ENCODE peak calls at places on chromosomes 11 and 22, in seven cellular contexts. One of them, this sample, is unnamed.

GRCh38 chr11:70742553-70743291 is 344.4 kb downstream of the CTTN start:
- DNase-seq in MCF 10A: no peak
- DNase-seq in tibial artery: no peak
- DNase-seq in astrocyte of the cerebellum: no peak
- DNase-seq in sigmoid colon: no peak
- DNase-seq in GM20000: no peak
- DNase-seq in osteocyte: no peak
- DNase-seq in this sample: no peak

GRCh38 chr22:43774318-43774717 is 37.8 kb downstream of the EFCAB6 start:
- DNase-seq in MCF 10A: no peak
- DNase-seq in tibial artery: no peak
- DNase-seq in astrocyte of the cerebellum: no peak
- DNase-seq in sigmoid colon: no peak
- DNase-seq in GM20000: no peak
- DNase-seq in osteocyte: no peak
- DNase-seq in this sample: no peak

GRCh38 chr22:39808087-39808486 is 85.5 kb downstream of the ENTHD1 start:
- DNase-seq in MCF 10A: peak
- DNase-seq in tibial artery: no peak
- DNase-seq in astrocyte of the cerebellum: no peak
- DNase-seq in sigmoid colon: no peak
- DNase-seq in GM20000: no peak
- DNase-seq in osteocyte: no peak
- DNase-seq in this sample: peak

GRCh38 chr11:123559418-123559817 is 95.0 kb downstream of the SCN3B start:
- DNase-seq in MCF 10A: no peak
- DNase-seq in tibial artery: no peak
- DNase-seq in astrocyte of the cerebellum: no peak
- DNase-seq in sigmoid colon: no peak
- DNase-seq in GM20000: no peak
- DNase-seq in osteocyte: no peak
- DNase-seq in this sample: peak

GRCh38 chr11:62534779-62535545 is 11.6 kb downstream of the AHNAK start:
- DNase-seq in MCF 10A: no peak
- DNase-seq in tibial artery: no peak
- DNase-seq in astrocyte of the cerebellum: no peak
- DNase-seq in sigmoid colon: no peak
- DNase-seq in GM20000: no peak
- DNase-seq in osteocyte: no peak
- DNase-seq in this sample: no peak

GRCh38 chr11:94792453-94792852 is 24.3 kb downstream of the AMOTL1 start:
- DNase-seq in MCF 10A: no peak
- DNase-seq in tibial artery: no peak
- DNase-seq in astrocyte of the cerebellum: no peak
- DNase-seq in sigmoid colon: no peak
- DNase-seq in GM20000: no peak
- DNase-seq in osteocyte: no peak
- DNase-seq in this sample: no peak

GRCh38 chr11:65110354-65110861 is 1.3 kb upstream of the TM7SF2 start:
- DNase-seq in MCF 10A: peak
- DNase-seq in tibial artery: peak
- DNase-seq in astrocyte of the cerebellum: peak
- DNase-seq in sigmoid colon: peak
- DNase-seq in GM20000: peak
- DNase-seq in osteocyte: peak
- DNase-seq in this sample: peak

GRCh38 chr11:44568706-44569473 is 3.4 kb downstream of the CD82 start:
- DNase-seq in MCF 10A: peak
- DNase-seq in tibial artery: peak
- DNase-seq in astrocyte of the cerebellum: peak
- DNase-seq in sigmoid colon: peak
- DNase-seq in GM20000: peak
- DNase-seq in osteocyte: peak
- DNase-seq in this sample: peak

GRCh38 chr22:45629469-45630089 is 42.1 kb upstream of the ATXN10 start:
- DNase-seq in MCF 10A: no peak
- DNase-seq in tibial artery: no peak
- DNase-seq in astrocyte of the cerebellum: no peak
- DNase-seq in sigmoid colon: no peak
- DNase-seq in GM20000: no peak
- DNase-seq in osteocyte: no peak
- DNase-seq in this sample: no peak

GRCh38 chr11:107561688-107562087 is 3.8 kb downstream of the ALKBH8 start:
- DNase-seq in MCF 10A: peak
- DNase-seq in tibial artery: no peak
- DNase-seq in astrocyte of the cerebellum: no peak
- DNase-seq in sigmoid colon: no peak
- DNase-seq in GM20000: no peak
- DNase-seq in osteocyte: no peak
- DNase-seq in this sample: peak

GRCh38 chr11:288328-289144 is at the start of gene PGGHG:
- DNase-seq in MCF 10A: peak
- DNase-seq in tibial artery: peak
- DNase-seq in astrocyte of the cerebellum: no peak
- DNase-seq in sigmoid colon: peak
- DNase-seq in GM20000: peak
- DNase-seq in osteocyte: no peak
- DNase-seq in this sample: peak

GRCh38 chr22:22928666-22929380 is 41.2 kb downstream of the IGLL5 start:
- DNase-seq in MCF 10A: peak
- DNase-seq in tibial artery: no peak
- DNase-seq in astrocyte of the cerebellum: no peak
- DNase-seq in sigmoid colon: no peak
- DNase-seq in GM20000: peak
- DNase-seq in osteocyte: no peak
- DNase-seq in this sample: peak

GRCh38 chr11:125279680-125280079 is 115.1 kb downstream of the PKNOX2 start:
- DNase-seq in MCF 10A: no peak
- DNase-seq in tibial artery: no peak
- DNase-seq in astrocyte of the cerebellum: no peak
- DNase-seq in sigmoid colon: no peak
- DNase-seq in GM20000: no peak
- DNase-seq in osteocyte: no peak
- DNase-seq in this sample: no peak

DNA sequence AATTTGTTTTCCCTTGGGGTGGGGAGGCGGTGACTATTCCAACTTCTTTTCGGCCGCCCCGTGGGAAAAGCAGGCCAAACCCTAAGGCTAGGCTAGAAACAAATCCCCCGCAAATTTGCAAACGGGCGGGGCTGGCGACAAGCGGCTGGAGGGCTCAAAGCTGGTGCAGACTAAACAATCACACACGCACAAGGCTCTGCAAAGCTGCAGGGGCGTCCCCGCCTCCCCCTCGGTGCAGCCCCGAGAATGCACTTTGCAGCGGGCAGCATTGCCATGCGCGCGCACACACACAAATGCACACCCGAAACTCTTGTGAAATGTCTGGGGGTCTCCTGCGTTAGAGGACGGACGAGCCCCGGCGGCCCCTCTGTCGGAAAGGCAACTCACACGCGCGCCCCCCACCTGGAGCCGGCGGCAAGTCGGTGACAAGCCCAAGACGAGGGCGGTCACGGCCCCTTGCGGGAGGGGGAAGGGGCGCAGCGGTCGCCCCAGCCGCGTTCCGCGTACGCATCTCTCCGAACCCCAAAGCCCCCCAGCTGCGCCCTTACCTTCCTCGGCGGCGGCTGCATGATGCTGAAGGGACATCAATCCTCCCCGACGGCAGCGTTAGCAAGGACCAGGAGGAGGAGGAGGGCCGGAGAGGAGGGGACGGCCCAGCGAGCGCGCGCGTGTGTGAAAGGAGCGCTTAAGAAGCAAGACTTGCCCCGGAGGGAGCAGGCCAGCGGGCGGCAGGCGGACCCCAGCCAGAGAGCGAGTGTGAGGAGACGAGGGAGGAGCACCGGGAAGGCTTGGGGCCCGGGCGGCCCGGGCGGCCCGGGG is 600 bp downstream of the FCHSD2 start:
- DNase-seq in MCF 10A: peak
- DNase-seq in tibial artery: peak
- DNase-seq in astrocyte of the cerebellum: no peak
- DNase-seq in sigmoid colon: peak
- DNase-seq in GM20000: peak
- DNase-seq in osteocyte: peak
- DNase-seq in this sample: peak
- TF ChIP-seq CTCF in MCF 10A: no peak
- TF ChIP-seq CTCF in tibial artery: no peak
- TF ChIP-seq CTCF in astrocyte of the cerebellum: no peak
- TF ChIP-seq CTCF in sigmoid colon: no peak
- TF ChIP-seq CTCF in GM20000: peak
- TF ChIP-seq CTCF in osteocyte: no peak
- TF ChIP-seq CTCF in this sample: no peak

GRCh38 chr11:30321321-30321720 is 1.6 kb upstream of the ARL14EP start:
- DNase-seq in MCF 10A: no peak
- DNase-seq in tibial artery: no peak
- DNase-seq in astrocyte of the cerebellum: no peak
- DNase-seq in sigmoid colon: no peak
- DNase-seq in GM20000: no peak
- DNase-seq in osteocyte: no peak
- DNase-seq in this sample: no peak

GRCh38 chr11:30326911-30327310 is 4.0 kb downstream of the ARL14EP start:
- DNase-seq in MCF 10A: no peak
- DNase-seq in tibial artery: no peak
- DNase-seq in astrocyte of the cerebellum: no peak
- DNase-seq in sigmoid colon: no peak
- DNase-seq in GM20000: no peak
- DNase-seq in osteocyte: no peak
- DNase-seq in this sample: no peak

GRCh38 chr11:30322162-30322561 is 742 bp upstream of the ARL14EP start:
- DNase-seq in MCF 10A: no peak
- DNase-seq in tibial artery: no peak
- DNase-seq in astrocyte of the cerebellum: no peak
- DNase-seq in sigmoid colon: no peak
- DNase-seq in GM20000: no peak
- DNase-seq in osteocyte: no peak
- DNase-seq in this sample: no peak

GRCh38 chr11:30326114-30326783 is 3.3 kb downstream of the ARL14EP start:
- DNase-seq in MCF 10A: no peak
- DNase-seq in tibial artery: no peak
- DNase-seq in astrocyte of the cerebellum: no peak
- DNase-seq in sigmoid colon: no peak
- DNase-seq in GM20000: no peak
- DNase-seq in osteocyte: no peak
- DNase-seq in this sample: peak

GRCh38 chr11:30322826-30323710 is at the start of gene ARL14EP:
- DNase-seq in MCF 10A: peak
- DNase-seq in tibial artery: peak
- DNase-seq in astrocyte of the cerebellum: peak
- DNase-seq in sigmoid colon: peak
- DNase-seq in GM20000: peak
- DNase-seq in osteocyte: peak
- DNase-seq in this sample: peak
- TF ChIP-seq CTCF in MCF 10A: no peak
- TF ChIP-seq CTCF in tibial artery: no peak
- TF ChIP-seq CTCF in astrocyte of the cerebellum: no peak
- TF ChIP-seq CTCF in sigmoid colon: no peak
- TF ChIP-seq CTCF in GM20000: no peak
- TF ChIP-seq CTCF in osteocyte: no peak
- TF ChIP-seq CTCF in this sample: no peak

DNA sequence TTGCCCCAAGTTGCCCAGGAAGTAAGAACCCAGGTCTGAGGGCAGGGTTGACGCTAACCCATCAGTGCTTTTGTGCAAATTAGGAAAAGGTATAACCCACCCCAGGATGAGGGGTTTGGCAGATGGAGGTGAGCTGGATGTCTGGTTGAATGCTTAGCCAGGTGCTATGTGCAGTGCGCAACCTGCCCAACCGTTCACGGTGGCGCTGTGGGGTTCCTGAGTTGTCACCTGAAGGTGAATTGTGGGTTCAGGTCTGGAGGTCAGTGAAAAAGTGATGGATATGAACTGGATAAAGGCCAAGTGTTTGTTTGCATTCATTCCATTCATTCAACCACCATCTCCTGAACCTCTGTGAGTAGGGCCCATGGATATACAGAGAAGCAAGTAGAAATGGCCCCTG is 14.3 kb upstream of the LGALS2 start:
- DNase-seq in MCF 10A: no peak
- DNase-seq in tibial artery: no peak
- DNase-seq in astrocyte of the cerebellum: no peak
- DNase-seq in sigmoid colon: no peak
- DNase-seq in GM20000: no peak
- DNase-seq in osteocyte: no peak
- DNase-seq in this sample: no peak
- TF ChIP-seq CTCF in MCF 10A: no peak
- TF ChIP-seq CTCF in tibial artery: no peak
- TF ChIP-seq CTCF in astrocyte of the cerebellum: no peak
- TF ChIP-seq CTCF in sigmoid colon: no peak
- TF ChIP-seq CTCF in GM20000: no peak
- TF ChIP-seq CTCF in osteocyte: no peak
- TF ChIP-seq CTCF in this sample: no peak

DNA sequence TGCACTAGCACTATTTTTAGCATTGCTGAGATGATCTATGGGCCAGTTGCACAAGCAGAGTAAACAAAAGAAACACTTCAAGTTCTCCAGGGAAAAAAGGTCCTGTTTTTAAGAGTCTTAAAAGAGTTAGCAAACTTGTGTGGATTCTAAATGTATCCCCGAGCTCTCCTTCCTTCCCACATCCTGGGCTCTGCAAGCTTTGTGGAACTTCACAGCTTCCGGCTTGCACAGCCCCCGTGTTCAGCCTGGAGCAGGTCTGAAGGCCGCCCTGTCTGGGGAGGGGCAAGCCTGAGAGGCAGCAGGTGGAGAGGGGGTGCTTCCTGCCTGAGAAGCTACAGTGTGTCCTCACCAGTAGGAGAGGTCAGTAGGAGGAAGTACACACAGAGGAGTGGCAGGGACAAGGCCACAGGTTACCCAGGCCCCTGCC is 35.1 kb upstream of the SUSD2 start:
- DNase-seq in MCF 10A: peak
- DNase-seq in tibial artery: peak
- DNase-seq in astrocyte of the cerebellum: no peak
- DNase-seq in sigmoid colon: peak
- DNase-seq in GM20000: peak
- DNase-seq in osteocyte: no peak
- DNase-seq in this sample: peak
- TF ChIP-seq CTCF in MCF 10A: no peak
- TF ChIP-seq CTCF in tibial artery: no peak
- TF ChIP-seq CTCF in astrocyte of the cerebellum: no peak
- TF ChIP-seq CTCF in sigmoid colon: no peak
- TF ChIP-seq CTCF in GM20000: no peak
- TF ChIP-seq CTCF in osteocyte: no peak
- TF ChIP-seq CTCF in this sample: no peak

DNA sequence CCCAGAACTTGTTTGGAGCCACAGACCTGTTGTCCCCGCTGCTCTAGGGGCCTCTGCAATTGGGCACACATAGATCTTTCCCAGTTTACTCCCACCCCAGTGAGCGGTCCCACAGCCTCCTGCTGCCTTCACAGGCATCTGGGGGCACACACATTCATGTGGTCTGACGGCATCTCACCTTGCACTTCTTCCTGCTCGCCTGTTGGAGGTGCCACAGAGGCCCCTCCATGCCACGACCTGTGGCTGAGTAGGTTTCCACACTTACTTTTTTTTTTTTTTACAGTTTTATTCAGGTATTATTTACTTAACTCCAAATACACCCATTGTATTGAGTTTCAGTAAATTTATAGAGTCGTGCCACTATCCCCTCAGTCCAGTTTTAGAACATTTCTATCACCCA is 68.9 kb upstream of the SEPTIN5 start:
- DNase-seq in MCF 10A: no peak
- DNase-seq in tibial artery: peak
- DNase-seq in astrocyte of the cerebellum: no peak
- DNase-seq in sigmoid colon: peak
- DNase-seq in GM20000: no peak
- DNase-seq in osteocyte: no peak
- DNase-seq in this sample: no peak
- TF ChIP-seq CTCF in MCF 10A: no peak
- TF ChIP-seq CTCF in tibial artery: no peak
- TF ChIP-seq CTCF in astrocyte of the cerebellum: no peak
- TF ChIP-seq CTCF in sigmoid colon: no peak
- TF ChIP-seq CTCF in GM20000: no peak
- TF ChIP-seq CTCF in osteocyte: no peak
- TF ChIP-seq CTCF in this sample: peak

GRCh38 chr11:32288276-32288675 is 147.1 kb downstream of the WT1 start:
- DNase-seq in MCF 10A: no peak
- DNase-seq in tibial artery: no peak
- DNase-seq in astrocyte of the cerebellum: no peak
- DNase-seq in sigmoid colon: no peak
- DNase-seq in GM20000: no peak
- DNase-seq in osteocyte: no peak
- DNase-seq in this sample: no peak
- TF ChIP-seq CTCF in MCF 10A: no peak
- TF ChIP-seq CTCF in tibial artery: no peak
- TF ChIP-seq CTCF in astrocyte of the cerebellum: peak
- TF ChIP-seq CTCF in sigmoid colon: no peak
- TF ChIP-seq CTCF in GM20000: no peak
- TF ChIP-seq CTCF in osteocyte: no peak
- TF ChIP-seq CTCF in this sample: no peak